ENCODE peak calls at places on chromosomes 5 and 9, in six cellular contexts. One of them, this sample, is unnamed.

GRCh38 chr5:27784317-27784716 is 745.9 kb upstream of the CDH9 start:
- DNase-seq in BJ: no peak
- DNase-seq in AG10803: no peak
- DNase-seq in A549: no peak
- DNase-seq in GM06990: no peak
- DNase-seq in AG09319: no peak
- DNase-seq in this sample: no peak

GRCh38 chr9:111957856-111958631 is 61.4 kb downstream of the UGCG start:
- DNase-seq in BJ: peak
- DNase-seq in AG10803: peak
- DNase-seq in A549: no peak
- DNase-seq in GM06990: no peak
- DNase-seq in AG09319: peak
- DNase-seq in this sample: no peak

GRCh38 chr5:156325671-156326070 is 1.3 kb upstream of the SGCD start:
- DNase-seq in BJ: no peak
- DNase-seq in AG10803: no peak
- DNase-seq in A549: no peak
- DNase-seq in GM06990: no peak
- DNase-seq in AG09319: no peak
- DNase-seq in this sample: no peak

GRCh38 chr5:73863911-73864310 is 237.9 kb downstream of the ARHGEF28 start:
- DNase-seq in BJ: no peak
- DNase-seq in AG10803: no peak
- DNase-seq in A549: no peak
- DNase-seq in GM06990: no peak
- DNase-seq in AG09319: no peak
- DNase-seq in this sample: no peak

GRCh38 chr9:21505425-21506179 is 23.5 kb upstream of the IFNE start:
- DNase-seq in BJ: no peak
- DNase-seq in AG10803: peak
- DNase-seq in A549: no peak
- DNase-seq in GM06990: no peak
- DNase-seq in AG09319: no peak
- DNase-seq in this sample: no peak

GRCh38 chr5:131252824-131253171 is 11.1 kb upstream of the CDC42SE2 start:
- DNase-seq in BJ: no peak
- DNase-seq in AG10803: no peak
- DNase-seq in A549: no peak
- DNase-seq in GM06990: peak
- DNase-seq in AG09319: no peak
- DNase-seq in this sample: peak

GRCh38 chr5:6743161-6743560 is 29.9 kb downstream of the TENT4A start:
- DNase-seq in BJ: no peak
- DNase-seq in AG10803: no peak
- DNase-seq in A549: no peak
- DNase-seq in GM06990: no peak
- DNase-seq in AG09319: no peak
- DNase-seq in this sample: no peak

GRCh38 chr9:134236001-134236421 is 71.6 kb upstream of the RNU6ATAC start:
- DNase-seq in BJ: no peak
- DNase-seq in AG10803: no peak
- DNase-seq in A549: no peak
- DNase-seq in GM06990: no peak
- DNase-seq in AG09319: no peak
- DNase-seq in this sample: no peak

GRCh38 chr9:3746296-3747275 is 220.8 kb upstream of the RFX3 start:
- DNase-seq in BJ: peak
- DNase-seq in AG10803: peak
- DNase-seq in A549: peak
- DNase-seq in GM06990: no peak
- DNase-seq in AG09319: no peak
- DNase-seq in this sample: no peak

GRCh38 chr5:170751631-170752030 is 31.9 kb upstream of the GABRP start:
- DNase-seq in BJ: no peak
- DNase-seq in AG10803: no peak
- DNase-seq in A549: no peak
- DNase-seq in GM06990: no peak
- DNase-seq in AG09319: no peak
- DNase-seq in this sample: no peak

GRCh38 chr9:98365227-98365669 is 109.8 kb upstream of the TBC1D2 start:
- DNase-seq in BJ: no peak
- DNase-seq in AG10803: peak
- DNase-seq in A549: no peak
- DNase-seq in GM06990: no peak
- DNase-seq in AG09319: no peak
- DNase-seq in this sample: no peak

GRCh38 chr9:114434878-114435311 is 47.1 kb upstream of the AKNA start:
- DNase-seq in BJ: no peak
- DNase-seq in AG10803: peak
- DNase-seq in A549: peak
- DNase-seq in GM06990: no peak
- DNase-seq in AG09319: no peak
- DNase-seq in this sample: peak

GRCh38 chr5:270340-270739 is 1.1 kb upstream of the PDCD6 start:
- DNase-seq in BJ: no peak
- DNase-seq in AG10803: no peak
- DNase-seq in A549: no peak
- DNase-seq in GM06990: no peak
- DNase-seq in AG09319: no peak
- DNase-seq in this sample: no peak

GRCh38 chr9:78280982-78281668 is 15.8 kb upstream of the PSAT1 start:
- DNase-seq in BJ: no peak
- DNase-seq in AG10803: peak
- DNase-seq in A549: no peak
- DNase-seq in GM06990: no peak
- DNase-seq in AG09319: no peak
- DNase-seq in this sample: no peak

GRCh38 chr5:6003040-6003825 is 375.1 kb downstream of the MED10 start:
- DNase-seq in BJ: no peak
- DNase-seq in AG10803: no peak
- DNase-seq in A549: no peak
- DNase-seq in GM06990: no peak
- DNase-seq in AG09319: no peak
- DNase-seq in this sample: no peak

DNA sequence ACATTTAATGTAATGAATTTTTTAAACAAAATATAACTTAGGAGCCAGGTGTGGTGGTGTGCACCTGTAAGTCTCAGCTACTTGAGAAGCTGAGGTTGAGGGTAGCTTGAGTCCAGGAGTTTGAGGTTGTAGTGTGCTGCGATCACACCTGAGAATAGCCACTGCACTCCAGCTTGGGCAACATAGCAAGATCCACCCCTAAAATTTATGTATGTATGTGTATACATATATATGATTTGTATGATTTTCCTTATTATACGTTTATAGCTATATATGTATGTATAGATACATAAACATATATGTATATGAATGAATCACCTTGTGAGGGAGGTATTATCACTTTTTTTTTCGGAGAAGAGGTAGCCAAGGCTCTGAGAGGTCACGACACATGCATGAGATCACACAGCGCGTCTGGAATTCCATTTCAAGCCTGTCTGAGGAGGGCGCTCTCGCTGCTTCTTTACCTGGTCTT is 598 bp upstream of the CCNI2 start:
- DNase-seq in BJ: no peak
- DNase-seq in AG10803: no peak
- DNase-seq in A549: no peak
- DNase-seq in GM06990: no peak
- DNase-seq in AG09319: no peak
- DNase-seq in this sample: no peak
- TF ChIP-seq CTCF in BJ: no peak
- TF ChIP-seq CTCF in AG10803: peak
- TF ChIP-seq CTCF in A549: peak
- TF ChIP-seq CTCF in GM06990: peak
- TF ChIP-seq CTCF in AG09319: no peak
- TF ChIP-seq CTCF in this sample: peak

GRCh38 chr5:120082316-120083068 is 381.6 kb upstream of the PRR16 start:
- DNase-seq in BJ: no peak
- DNase-seq in AG10803: no peak
- DNase-seq in A549: no peak
- DNase-seq in GM06990: no peak
- DNase-seq in AG09319: no peak
- DNase-seq in this sample: no peak
- TF ChIP-seq CTCF in BJ: no peak
- TF ChIP-seq CTCF in AG10803: peak
- TF ChIP-seq CTCF in A549: no peak
- TF ChIP-seq CTCF in GM06990: no peak
- TF ChIP-seq CTCF in AG09319: no peak
- TF ChIP-seq CTCF in this sample: no peak

DNA sequence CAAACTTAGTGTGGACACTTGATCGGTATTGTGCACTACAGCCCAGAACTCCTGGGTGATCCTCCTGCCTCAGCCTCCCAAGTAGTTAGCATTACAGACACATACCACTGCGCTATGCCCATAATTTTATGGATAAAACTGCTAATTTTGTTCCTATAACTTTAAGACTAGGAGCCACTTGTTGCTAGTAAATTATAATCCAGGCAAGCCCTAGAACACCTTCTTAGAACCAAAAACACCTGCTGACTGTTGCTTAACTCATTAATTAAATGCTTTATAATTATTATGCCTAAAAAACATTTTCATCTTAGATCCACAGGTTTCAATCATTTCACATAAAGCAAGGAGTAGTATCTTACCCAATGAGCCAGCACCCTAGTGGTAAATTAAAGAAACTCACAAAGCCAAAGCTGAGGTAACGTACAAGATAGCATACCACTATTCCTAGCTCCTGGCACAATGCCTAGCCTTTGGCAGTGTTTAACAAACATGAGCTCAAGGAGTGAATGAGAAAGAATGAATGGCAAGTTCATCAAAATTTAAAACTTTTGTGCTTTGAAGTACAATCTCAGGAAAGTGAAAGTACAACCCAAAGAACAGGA is 5.4 kb downstream of the MRPS27 start:
- DNase-seq in BJ: no peak
- DNase-seq in AG10803: peak
- DNase-seq in A549: peak
- DNase-seq in GM06990: no peak
- DNase-seq in AG09319: no peak
- DNase-seq in this sample: no peak
- TF ChIP-seq CTCF in BJ: no peak
- TF ChIP-seq CTCF in AG10803: no peak
- TF ChIP-seq CTCF in A549: peak
- TF ChIP-seq CTCF in GM06990: peak
- TF ChIP-seq CTCF in AG09319: peak
- TF ChIP-seq CTCF in this sample: no peak

GRCh38 chr9:18012170-18012569 is 433.3 kb downstream of the SH3GL2 start:
- DNase-seq in BJ: no peak
- DNase-seq in AG10803: no peak
- DNase-seq in A549: no peak
- DNase-seq in GM06990: no peak
- DNase-seq in AG09319: no peak
- DNase-seq in this sample: no peak

GRCh38 chr9:18006591-18006990 is 427.7 kb downstream of the SH3GL2 start:
- DNase-seq in BJ: no peak
- DNase-seq in AG10803: no peak
- DNase-seq in A549: no peak
- DNase-seq in GM06990: no peak
- DNase-seq in AG09319: no peak
- DNase-seq in this sample: no peak

GRCh38 chr9:18014556-18014955 is 435.7 kb downstream of the SH3GL2 start:
- DNase-seq in BJ: no peak
- DNase-seq in AG10803: no peak
- DNase-seq in A549: no peak
- DNase-seq in GM06990: no peak
- DNase-seq in AG09319: no peak
- DNase-seq in this sample: no peak

GRCh38 chr9:18009902-18010301 is 431.0 kb downstream of the SH3GL2 start:
- DNase-seq in BJ: no peak
- DNase-seq in AG10803: no peak
- DNase-seq in A549: no peak
- DNase-seq in GM06990: no peak
- DNase-seq in AG09319: no peak
- DNase-seq in this sample: no peak

GRCh38 chr9:18010492-18010891 is 431.6 kb downstream of the SH3GL2 start:
- DNase-seq in BJ: no peak
- DNase-seq in AG10803: no peak
- DNase-seq in A549: no peak
- DNase-seq in GM06990: no peak
- DNase-seq in AG09319: no peak
- DNase-seq in this sample: no peak
- TF ChIP-seq CTCF in BJ: no peak
- TF ChIP-seq CTCF in AG10803: no peak
- TF ChIP-seq CTCF in A549: no peak
- TF ChIP-seq CTCF in GM06990: no peak
- TF ChIP-seq CTCF in AG09319: no peak
- TF ChIP-seq CTCF in this sample: no peak